ENCODE peak calls at places on chromosomes 7 and 10, in six cellular contexts. Z is A549, K is IMR-90, G is HepG2, J is WTC11, N is GM12878. Y is an unnamed sample.

GRCh38 chr10:3750352-3750816 is 34.6 kb downstream of the KLF6 start:
- DNase-seq in G (no peak), N (no peak), J (no peak), Z (no peak), K (no peak), Y (no peak)

GRCh38 chr10:45585131-45585530 is 87.4 kb downstream of the ZFAND4 start:
- DNase-seq in Z (no peak), K (no peak), J (no peak), N (no peak), G (no peak), Y (no peak)

GRCh38 chr7:121752706-121753105 is 120.3 kb upstream of the PTPRZ1 start:
- DNase-seq in J (no peak), N (no peak), Z (peak), G (peak), K (peak), Y (peak)

GRCh38 chr10:126222736-126223511 is 165.4 kb downstream of the ADAM12 start:
- DNase-seq in K (peak), G (no peak), N (no peak), J (no peak), Z (no peak), Y (no peak)

GRCh38 chr7:138979988-138980574 is 1.1 kb downstream of the KIAA1549 start:
- DNase-seq in Z (no peak), J (no peak), G (no peak), K (no peak), N (no peak), Y (peak)

GRCh38 chr7:28419717-28420116 is 7.4 kb downstream of the CREB5 start:
- DNase-seq in K (peak), Z (peak), G (no peak), N (no peak), J (no peak), Y (no peak)

GRCh38 chr7:129780257-129781127 is 169.0 kb downstream of the NRF1 start:
- DNase-seq in Z (peak), K (no peak), J (peak), G (peak), N (no peak), Y (peak)

GRCh38 chr7:2018786-2019692 is 213.7 kb downstream of the MAD1L1 start:
- DNase-seq in Z (no peak), N (no peak), K (peak), J (no peak), G (no peak), Y (peak)

GRCh38 chr10:24912214-24912613 is 40.2 kb downstream of the PRTFDC1 start:
- DNase-seq in G (no peak), K (peak), N (no peak), J (no peak), Z (no peak), Y (no peak)

GRCh38 chr10:22764639-22765038 is 50.3 kb upstream of the PIP4K2A start:
- DNase-seq in J (no peak), Z (no peak), N (no peak), K (no peak), G (no peak), Y (no peak)
- TF ChIP-seq USF2 in J (no peak), Z (no peak), N (no peak), K (no peak), G (no peak), Y (no peak)

GRCh38 chr10:86968271-86968993 is at the start of gene ADIRF:
- DNase-seq in J (peak), Z (no peak), K (no peak), N (no peak), G (no peak), Y (no peak)

GRCh38 chr10:86967481-86967941 is 771 bp upstream of the ADIRF start:
- DNase-seq in N (no peak), J (peak), G (no peak), K (no peak), Z (no peak), Y (no peak)

GRCh38 chr10:86970152-86970886 is 2.0 kb downstream of the ADIRF start:
- DNase-seq in N (no peak), G (no peak), K (peak), J (peak), Z (no peak), Y (no peak)

GRCh38 chr10:86969421-86970041 is 1.2 kb downstream of the ADIRF start:
- DNase-seq in K (peak), G (no peak), N (no peak), J (peak), Z (no peak), Y (no peak)

GRCh38 chr10:86968994-86969355 is 693 bp downstream of the ADIRF start:
- DNase-seq in Z (no peak), N (no peak), J (no peak), K (no peak), G (no peak), Y (no peak)
- TF ChIP-seq USF2 in Z (no peak), N (no peak), J (no peak), K (no peak), G (no peak), Y (no peak)

GRCh38 chr10:133373104-133373624 is at the start of gene ECHS1:
- DNase-seq in N (peak), Z (peak), J (peak), K (peak), G (peak), Y (peak)

GRCh38 chr10:133368153-133368552 is 5.0 kb downstream of the ECHS1 start:
- DNase-seq in K (no peak), J (no peak), G (no peak), N (no peak), Z (no peak), Y (no peak)

GRCh38 chr10:133372507-133372906 is 647 bp downstream of the ECHS1 start:
- DNase-seq in K (no peak), N (no peak), J (no peak), Z (no peak), G (no peak), Y (peak)

GRCh38 chr10:133366751-133367150 is 6.4 kb downstream of the ECHS1 start:
- DNase-seq in J (no peak), N (no peak), K (no peak), G (no peak), Z (no peak), Y (no peak)

GRCh38 chr10:133370026-133370786 is 2.9 kb downstream of the ECHS1 start:
- DNase-seq in G (no peak), Z (no peak), N (no peak), K (no peak), J (no peak), Y (no peak)
- TF ChIP-seq USF2 in G (no peak), Z (no peak), N (no peak), K (no peak), J (no peak), Y (no peak)

DNA sequence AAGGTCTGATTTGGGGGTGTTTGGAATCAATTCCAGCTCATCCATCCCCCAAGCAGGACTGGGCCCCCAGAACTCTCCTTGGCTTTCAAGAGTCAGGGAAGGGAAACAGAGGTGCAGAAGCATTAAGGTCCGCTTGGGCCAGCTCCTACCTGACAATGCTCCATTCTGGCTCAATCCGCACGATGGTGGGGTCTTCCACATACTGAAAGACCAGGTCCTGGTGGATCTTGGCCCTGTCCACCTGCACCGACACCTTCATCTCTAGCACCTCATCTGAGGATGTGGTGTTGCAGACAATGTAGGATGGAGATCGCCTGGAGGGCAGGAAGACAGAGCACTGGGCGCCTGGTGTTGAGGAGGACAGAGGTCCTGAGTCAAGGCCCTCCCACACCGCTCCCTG is 391.1 kb downstream of the PLXNA4 start:
- DNase-seq in G (no peak), K (no peak), Z (no peak), J (no peak), N (no peak), Y (no peak)
- TF ChIP-seq USF2 in G (no peak), K (no peak), Z (no peak), J (no peak), N (no peak), Y (no peak)

GRCh38 chr7:4073052-4073451 is 609.0 kb upstream of the FOXK1 start:
- DNase-seq in K (no peak), Z (no peak), G (no peak), J (no peak), N (no peak), Y (no peak)
- TF ChIP-seq USF2 in K (no peak), Z (no peak), G (no peak), J (no peak), N (no peak), Y (no peak)

DNA sequence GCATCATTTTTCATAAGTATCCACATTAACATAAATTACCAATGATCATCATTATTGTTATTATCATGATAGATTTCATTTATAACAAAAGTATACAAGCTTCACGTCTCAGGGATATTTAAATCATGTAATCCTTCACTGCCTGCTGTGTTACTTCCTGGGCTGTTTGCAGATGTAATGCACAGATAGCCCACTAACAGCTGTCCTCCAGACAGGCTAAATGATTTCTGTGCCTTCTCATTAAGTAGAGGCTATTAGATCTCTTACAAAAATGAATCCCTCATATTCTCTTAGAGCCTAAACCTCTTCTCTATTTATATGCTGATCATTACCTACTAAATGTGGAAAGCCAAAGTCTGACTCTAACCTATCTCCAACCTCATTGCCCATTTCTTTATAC is 9.3 kb downstream of the PCLO start:
- DNase-seq in G (no peak), J (no peak), Z (no peak), K (no peak), N (no peak), Y (peak)
- TF ChIP-seq USF2 in G (no peak), J (no peak), Z (no peak), K (no peak), N (no peak), Y (no peak)

DNA sequence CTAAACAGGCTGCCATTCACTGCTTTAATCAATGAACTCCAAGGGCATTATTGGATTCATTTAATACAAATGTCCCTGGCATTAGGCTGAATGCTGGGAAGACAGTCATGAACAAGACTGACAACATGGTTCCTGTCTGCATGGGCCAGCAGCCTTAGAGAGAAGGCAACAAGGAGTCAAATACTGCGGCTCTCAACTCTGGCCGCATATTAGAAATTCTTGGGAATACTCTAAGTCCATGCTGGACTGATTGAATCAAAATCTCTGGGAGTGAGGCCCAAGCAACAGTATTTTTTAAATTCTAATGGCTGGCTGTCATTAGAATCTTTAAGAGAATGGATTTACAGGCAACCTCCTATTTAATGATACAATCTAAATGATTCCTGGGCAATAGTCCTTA is 34.1 kb downstream of the FGFBP3 start:
- DNase-seq in N (no peak), K (no peak), J (no peak), G (no peak), Z (no peak), Y (no peak)
- TF ChIP-seq USF2 in N (no peak), K (no peak), J (no peak), G (no peak), Z (no peak), Y (no peak)